ENCODE peak calls at places on chromosomes 11 and 22, in seven cellular contexts. One of them, this sample, is unnamed.

GRCh38 chr11:118291453-118291852 is 13.1 kb upstream of the CD3E start:
- DNase-seq in NCI-H1417: no peak
- DNase-seq in NT2/D1: no peak
- DNase-seq in posterior vena cava: no peak
- DNase-seq in iPS DF 6.9: no peak
- DNase-seq in HTR-8/SVneo: no peak
- DNase-seq in Calu3: no peak
- DNase-seq in this sample: peak

GRCh38 chr11:17277024-17277584 is 565 bp downstream of the NUCB2 start:
- DNase-seq in NCI-H1417: peak
- DNase-seq in NT2/D1: no peak
- DNase-seq in posterior vena cava: no peak
- DNase-seq in iPS DF 6.9: no peak
- DNase-seq in HTR-8/SVneo: peak
- DNase-seq in Calu3: no peak
- DNase-seq in this sample: peak

GRCh38 chr22:20904008-20904979 is 12.9 kb upstream of the CRKL start:
- DNase-seq in NCI-H1417: no peak
- DNase-seq in NT2/D1: no peak
- DNase-seq in posterior vena cava: peak
- DNase-seq in iPS DF 6.9: no peak
- DNase-seq in HTR-8/SVneo: peak
- DNase-seq in Calu3: peak
- DNase-seq in this sample: peak

GRCh38 chr11:12915093-12915492 is 94.0 kb upstream of the RASSF10 start:
- DNase-seq in NCI-H1417: no peak
- DNase-seq in NT2/D1: no peak
- DNase-seq in posterior vena cava: no peak
- DNase-seq in iPS DF 6.9: no peak
- DNase-seq in HTR-8/SVneo: no peak
- DNase-seq in Calu3: no peak
- DNase-seq in this sample: no peak

GRCh38 chr11:33630936-33631748 is 69.5 kb downstream of the C11orf91 start:
- DNase-seq in NCI-H1417: no peak
- DNase-seq in NT2/D1: no peak
- DNase-seq in posterior vena cava: no peak
- DNase-seq in iPS DF 6.9: no peak
- DNase-seq in HTR-8/SVneo: no peak
- DNase-seq in Calu3: no peak
- DNase-seq in this sample: no peak

GRCh38 chr11:102599642-102600261 is 25.4 kb downstream of the MMP20 start:
- DNase-seq in NCI-H1417: no peak
- DNase-seq in NT2/D1: no peak
- DNase-seq in posterior vena cava: no peak
- DNase-seq in iPS DF 6.9: no peak
- DNase-seq in HTR-8/SVneo: peak
- DNase-seq in Calu3: peak
- DNase-seq in this sample: peak

GRCh38 chr11:16167706-16168487 is 188.4 kb downstream of the SOX6 start:
- DNase-seq in NCI-H1417: no peak
- DNase-seq in NT2/D1: no peak
- DNase-seq in posterior vena cava: no peak
- DNase-seq in iPS DF 6.9: no peak
- DNase-seq in HTR-8/SVneo: no peak
- DNase-seq in Calu3: no peak
- DNase-seq in this sample: no peak

GRCh38 chr11:2348986-2349385 is 28.1 kb upstream of the CD81 start:
- DNase-seq in NCI-H1417: no peak
- DNase-seq in NT2/D1: no peak
- DNase-seq in posterior vena cava: no peak
- DNase-seq in iPS DF 6.9: no peak
- DNase-seq in HTR-8/SVneo: no peak
- DNase-seq in Calu3: no peak
- DNase-seq in this sample: peak

GRCh38 chr11:84384637-84385227 is 1098.6 kb upstream of the CCDC90B start:
- DNase-seq in NCI-H1417: peak
- DNase-seq in NT2/D1: peak
- DNase-seq in posterior vena cava: no peak
- DNase-seq in iPS DF 6.9: peak
- DNase-seq in HTR-8/SVneo: peak
- DNase-seq in Calu3: peak
- DNase-seq in this sample: peak

GRCh38 chr11:121534131-121535093 is 81.6 kb upstream of the SORL1-AS1 start:
- DNase-seq in NCI-H1417: peak
- DNase-seq in NT2/D1: no peak
- DNase-seq in posterior vena cava: no peak
- DNase-seq in iPS DF 6.9: no peak
- DNase-seq in HTR-8/SVneo: no peak
- DNase-seq in Calu3: no peak
- DNase-seq in this sample: peak

GRCh38 chr22:40661661-40662060 is 17.6 kb upstream of the MCHR1 start:
- DNase-seq in NCI-H1417: no peak
- DNase-seq in NT2/D1: no peak
- DNase-seq in posterior vena cava: no peak
- DNase-seq in iPS DF 6.9: no peak
- DNase-seq in HTR-8/SVneo: no peak
- DNase-seq in Calu3: no peak
- DNase-seq in this sample: peak